ENCODE peak calls at places on chromosomes 2 and 18, in ten cellular contexts. One of them, this sample, is unnamed.

GRCh38 chr18:31683106-31683505 is 1.3 kb downstream of the B4GALT6 start:
- DNase-seq in pancreas: no peak
- DNase-seq in esophagus squamous epithelium: no peak
- DNase-seq in ovary: no peak
- DNase-seq in A549: no peak
- DNase-seq in AG04450: no peak
- DNase-seq in tibial artery: no peak
- DNase-seq in naive thymus-derived CD4-positive, alpha-beta T cell: no peak
- DNase-seq in Karpas-422: no peak
- DNase-seq in heart left ventricle: no peak
- DNase-seq in this sample: no peak

GRCh38 chr2:58762176-58762781 is 521.2 kb upstream of the FANCL start:
- DNase-seq in ovary: peak; percentile 36
- DNase-seq in AG04450: peak; percentile 4
- DNase-seq in pancreas: peak; percentile 58
- DNase-seq in A549: peak; percentile 69
- DNase-seq in naive thymus-derived CD4-positive, alpha-beta T cell: no peak
- DNase-seq in heart left ventricle: peak; percentile 9
- DNase-seq in esophagus squamous epithelium: no peak
- DNase-seq in tibial artery: no peak
- DNase-seq in Karpas-422: peak; percentile 79
- DNase-seq in this sample: peak; percentile 58

GRCh38 chr18:58416704-58417683 is 211.9 kb downstream of the ALPK2 start:
- DNase-seq in naive thymus-derived CD4-positive, alpha-beta T cell: no peak
- DNase-seq in pancreas: no peak
- DNase-seq in heart left ventricle: no peak
- DNase-seq in tibial artery: no peak
- DNase-seq in esophagus squamous epithelium: no peak
- DNase-seq in Karpas-422: no peak
- DNase-seq in ovary: no peak
- DNase-seq in A549: peak; percentile 26
- DNase-seq in AG04450: peak; percentile 20
- DNase-seq in this sample: no peak

GRCh38 chr2:54801422-54801821 is 78.0 kb downstream of the EML6 start:
- DNase-seq in A549: no peak
- DNase-seq in Karpas-422: no peak
- DNase-seq in ovary: no peak
- DNase-seq in esophagus squamous epithelium: no peak
- DNase-seq in tibial artery: no peak
- DNase-seq in AG04450: no peak
- DNase-seq in pancreas: no peak
- DNase-seq in naive thymus-derived CD4-positive, alpha-beta T cell: no peak
- DNase-seq in heart left ventricle: no peak
- DNase-seq in this sample: no peak

GRCh38 chr2:205171541-205171940 is 510.8 kb upstream of the NRP2 start:
- DNase-seq in A549: no peak
- DNase-seq in esophagus squamous epithelium: no peak
- DNase-seq in tibial artery: no peak
- DNase-seq in heart left ventricle: no peak
- DNase-seq in pancreas: no peak
- DNase-seq in naive thymus-derived CD4-positive, alpha-beta T cell: no peak
- DNase-seq in ovary: no peak
- DNase-seq in Karpas-422: no peak
- DNase-seq in AG04450: no peak
- DNase-seq in this sample: no peak

GRCh38 chr18:48952287-48953095 is 1.7 kb upstream of the SMAD7 start:
- DNase-seq in ovary: peak; percentile 86
- DNase-seq in A549: peak; percentile 74
- DNase-seq in esophagus squamous epithelium: no peak
- DNase-seq in pancreas: peak; percentile 87
- DNase-seq in heart left ventricle: peak; percentile 88
- DNase-seq in naive thymus-derived CD4-positive, alpha-beta T cell: peak; percentile 57
- DNase-seq in Karpas-422: peak; percentile 80
- DNase-seq in tibial artery: peak; percentile 85
- DNase-seq in AG04450: no peak
- DNase-seq in this sample: peak; percentile 83

GRCh38 chr2:156087875-156088274 is 244.6 kb downstream of the NR4A2 start:
- DNase-seq in ovary: no peak
- DNase-seq in Karpas-422: no peak
- DNase-seq in tibial artery: no peak
- DNase-seq in A549: peak; percentile 1
- DNase-seq in naive thymus-derived CD4-positive, alpha-beta T cell: no peak
- DNase-seq in AG04450: no peak
- DNase-seq in esophagus squamous epithelium: no peak
- DNase-seq in heart left ventricle: no peak
- DNase-seq in pancreas: no peak
- DNase-seq in this sample: no peak

GRCh38 chr2:117071556-117072102 is 742.9 kb upstream of the DDX18 start:
- DNase-seq in naive thymus-derived CD4-positive, alpha-beta T cell: no peak
- DNase-seq in A549: no peak
- DNase-seq in esophagus squamous epithelium: no peak
- DNase-seq in heart left ventricle: no peak
- DNase-seq in AG04450: no peak
- DNase-seq in ovary: no peak
- DNase-seq in tibial artery: no peak
- DNase-seq in Karpas-422: no peak
- DNase-seq in pancreas: no peak
- DNase-seq in this sample: no peak

GRCh38 chr2:237967463-237967871 is 653 bp downstream of the UBE2F start:
- DNase-seq in pancreas: peak; percentile 76
- DNase-seq in tibial artery: no peak
- DNase-seq in naive thymus-derived CD4-positive, alpha-beta T cell: no peak
- DNase-seq in A549: no peak
- DNase-seq in AG04450: no peak
- DNase-seq in heart left ventricle: peak; percentile 30
- DNase-seq in esophagus squamous epithelium: no peak
- DNase-seq in Karpas-422: no peak
- DNase-seq in ovary: peak; percentile 56
- DNase-seq in this sample: no peak

GRCh38 chr2:237964578-237965404 is 2.0 kb upstream of the UBE2F start:
- DNase-seq in A549: no peak
- DNase-seq in AG04450: no peak
- DNase-seq in pancreas: no peak
- DNase-seq in heart left ventricle: no peak
- DNase-seq in ovary: no peak
- DNase-seq in esophagus squamous epithelium: no peak
- DNase-seq in naive thymus-derived CD4-positive, alpha-beta T cell: no peak
- DNase-seq in Karpas-422: no peak
- DNase-seq in tibial artery: no peak
- DNase-seq in this sample: no peak

GRCh38 chr2:237966250-237966564 is 607 bp upstream of the UBE2F start:
- DNase-seq in A549: no peak
- DNase-seq in ovary: no peak
- DNase-seq in esophagus squamous epithelium: no peak
- DNase-seq in Karpas-422: no peak
- DNase-seq in AG04450: no peak
- DNase-seq in tibial artery: no peak
- DNase-seq in heart left ventricle: no peak
- DNase-seq in naive thymus-derived CD4-positive, alpha-beta T cell: no peak
- DNase-seq in pancreas: no peak
- DNase-seq in this sample: no peak

GRCh38 chr2:237966565-237967462 is at the start of gene UBE2F:
- DNase-seq in ovary: peak; percentile 98
- DNase-seq in Karpas-422: peak; percentile 99
- DNase-seq in tibial artery: peak; percentile 96
- DNase-seq in AG04450: peak; percentile 91
- DNase-seq in heart left ventricle: peak; percentile 97
- DNase-seq in A549: peak; percentile 96
- DNase-seq in naive thymus-derived CD4-positive, alpha-beta T cell: peak; percentile 97
- DNase-seq in esophagus squamous epithelium: peak; percentile 83
- DNase-seq in pancreas: peak; percentile 99
- DNase-seq in this sample: peak; percentile 94

DNA sequence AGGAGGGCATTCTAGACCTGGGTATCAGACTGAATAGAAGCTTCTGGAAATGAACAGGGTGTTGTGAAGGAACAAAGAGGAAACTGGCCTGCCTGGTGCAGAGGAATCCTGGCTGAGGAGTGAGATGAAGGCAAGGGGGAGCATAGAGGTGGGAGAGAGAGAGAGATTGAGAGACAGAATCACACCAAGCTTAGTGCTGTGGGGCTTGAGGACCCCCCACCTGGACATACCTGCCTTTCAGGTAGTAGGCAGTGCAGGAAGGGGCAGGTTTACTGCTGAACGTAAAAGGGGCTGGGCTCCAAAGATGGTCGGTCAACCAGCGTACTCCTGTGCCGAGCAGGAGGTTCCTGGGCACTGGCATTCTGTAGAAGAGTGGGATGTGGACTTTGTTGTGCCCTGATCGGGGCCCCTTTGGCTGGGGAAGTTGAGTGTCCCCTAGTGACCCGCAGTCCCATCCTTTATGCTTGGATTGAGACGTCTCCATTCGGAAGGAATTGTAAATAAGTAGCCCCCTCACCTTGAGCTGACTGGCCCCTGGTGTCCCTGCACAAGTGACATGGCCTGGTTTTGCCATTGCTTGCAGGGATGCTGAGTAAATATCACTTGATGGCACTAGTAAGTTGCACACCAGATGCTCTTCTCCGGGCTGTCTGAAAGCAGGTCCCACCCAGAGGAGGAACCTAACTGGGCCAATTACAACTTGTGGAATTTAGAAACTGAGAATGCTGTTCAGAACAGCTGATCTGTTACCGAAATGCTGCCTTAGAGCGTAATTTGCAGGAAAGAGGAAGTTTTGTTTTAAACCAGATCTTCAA is 1.4 kb downstream of the UBE2F start:
- DNase-seq in esophagus squamous epithelium: peak; percentile 17
- DNase-seq in ovary: no peak
- DNase-seq in Karpas-422: peak; percentile 84
- DNase-seq in tibial artery: peak; percentile 58
- DNase-seq in heart left ventricle: peak; percentile 41
- DNase-seq in naive thymus-derived CD4-positive, alpha-beta T cell: peak; percentile 64
- DNase-seq in AG04450: peak; percentile 20
- DNase-seq in pancreas: no peak
- DNase-seq in A549: peak; percentile 31
- DNase-seq in this sample: no peak
- H3K27ac ChIP-seq in esophagus squamous epithelium: peak overlapping the region; percentile 73
- H3K27ac ChIP-seq in ovary: no peak overlapping the region
- H3K27ac ChIP-seq in Karpas-422: no peak overlapping the region
- H3K27ac ChIP-seq in tibial artery: peak overlapping the region; percentile 68
- H3K27ac ChIP-seq in heart left ventricle: peak overlapping the region; percentile 78
- H3K27ac ChIP-seq in naive thymus-derived CD4-positive, alpha-beta T cell: peak overlapping the region; percentile 64
- H3K27ac ChIP-seq in AG04450: no peak overlapping the region
- H3K27ac ChIP-seq in pancreas: peak overlapping the region; percentile 76
- H3K27ac ChIP-seq in A549: peak overlapping the region; percentile 85
- H3K27ac ChIP-seq in this sample: peak overlapping the region; percentile 28

GRCh38 chr2:238077292-238077691 is 16.5 kb downstream of the SCLY start:
- DNase-seq in pancreas: no peak
- DNase-seq in A549: no peak
- DNase-seq in AG04450: no peak
- DNase-seq in Karpas-422: no peak
- DNase-seq in tibial artery: no peak
- DNase-seq in heart left ventricle: no peak
- DNase-seq in esophagus squamous epithelium: no peak
- DNase-seq in ovary: no peak
- DNase-seq in naive thymus-derived CD4-positive, alpha-beta T cell: no peak
- DNase-seq in this sample: no peak
- H3K27ac ChIP-seq in pancreas: no peak overlapping the region
- H3K27ac ChIP-seq in A549: no peak overlapping the region
- H3K27ac ChIP-seq in AG04450: no peak overlapping the region
- H3K27ac ChIP-seq in Karpas-422: no peak overlapping the region
- H3K27ac ChIP-seq in tibial artery: no peak overlapping the region
- H3K27ac ChIP-seq in heart left ventricle: no peak overlapping the region
- H3K27ac ChIP-seq in esophagus squamous epithelium: no peak overlapping the region
- H3K27ac ChIP-seq in ovary: no peak overlapping the region
- H3K27ac ChIP-seq in naive thymus-derived CD4-positive, alpha-beta T cell: no peak overlapping the region
- H3K27ac ChIP-seq in this sample: no peak overlapping the region

GRCh38 chr2:42663106-42663755 is 94.8 kb downstream of the MTA3 start:
- DNase-seq in pancreas: peak; percentile 65
- DNase-seq in heart left ventricle: peak; percentile 49
- DNase-seq in Karpas-422: peak; percentile 91
- DNase-seq in esophagus squamous epithelium: peak; percentile 11
- DNase-seq in tibial artery: peak; percentile 54
- DNase-seq in AG04450: peak; percentile 65
- DNase-seq in ovary: peak; percentile 67
- DNase-seq in naive thymus-derived CD4-positive, alpha-beta T cell: peak; percentile 80
- DNase-seq in A549: peak; percentile 81
- DNase-seq in this sample: peak; percentile 38
- H3K27ac ChIP-seq in pancreas: no peak overlapping the region
- H3K27ac ChIP-seq in heart left ventricle: no peak overlapping the region
- H3K27ac ChIP-seq in Karpas-422: peak overlapping the region; percentile 36
- H3K27ac ChIP-seq in esophagus squamous epithelium: no peak overlapping the region
- H3K27ac ChIP-seq in tibial artery: no peak overlapping the region
- H3K27ac ChIP-seq in AG04450: no peak overlapping the region
- H3K27ac ChIP-seq in ovary: no peak overlapping the region
- H3K27ac ChIP-seq in naive thymus-derived CD4-positive, alpha-beta T cell: peak overlapping the region; percentile 43
- H3K27ac ChIP-seq in A549: no peak overlapping the region
- H3K27ac ChIP-seq in this sample: no peak overlapping the region

GRCh38 chr18:11488175-11488574 is 121.2 kb upstream of the SLC35G4 start:
- DNase-seq in AG04450: no peak
- DNase-seq in Karpas-422: no peak
- DNase-seq in ovary: no peak
- DNase-seq in esophagus squamous epithelium: no peak
- DNase-seq in naive thymus-derived CD4-positive, alpha-beta T cell: no peak
- DNase-seq in heart left ventricle: no peak
- DNase-seq in A549: no peak
- DNase-seq in tibial artery: no peak
- DNase-seq in pancreas: no peak
- DNase-seq in this sample: no peak

GRCh38 chr18:11494093-11494492 is 115.3 kb upstream of the SLC35G4 start:
- DNase-seq in naive thymus-derived CD4-positive, alpha-beta T cell: no peak
- DNase-seq in tibial artery: no peak
- DNase-seq in Karpas-422: no peak
- DNase-seq in AG04450: no peak
- DNase-seq in ovary: no peak
- DNase-seq in pancreas: no peak
- DNase-seq in A549: no peak
- DNase-seq in esophagus squamous epithelium: no peak
- DNase-seq in heart left ventricle: no peak
- DNase-seq in this sample: no peak

GRCh38 chr18:11487390-11487789 is 122.0 kb upstream of the SLC35G4 start:
- DNase-seq in esophagus squamous epithelium: no peak
- DNase-seq in ovary: no peak
- DNase-seq in AG04450: no peak
- DNase-seq in pancreas: no peak
- DNase-seq in tibial artery: no peak
- DNase-seq in heart left ventricle: no peak
- DNase-seq in naive thymus-derived CD4-positive, alpha-beta T cell: no peak
- DNase-seq in Karpas-422: no peak
- DNase-seq in A549: no peak
- DNase-seq in this sample: no peak

DNA sequence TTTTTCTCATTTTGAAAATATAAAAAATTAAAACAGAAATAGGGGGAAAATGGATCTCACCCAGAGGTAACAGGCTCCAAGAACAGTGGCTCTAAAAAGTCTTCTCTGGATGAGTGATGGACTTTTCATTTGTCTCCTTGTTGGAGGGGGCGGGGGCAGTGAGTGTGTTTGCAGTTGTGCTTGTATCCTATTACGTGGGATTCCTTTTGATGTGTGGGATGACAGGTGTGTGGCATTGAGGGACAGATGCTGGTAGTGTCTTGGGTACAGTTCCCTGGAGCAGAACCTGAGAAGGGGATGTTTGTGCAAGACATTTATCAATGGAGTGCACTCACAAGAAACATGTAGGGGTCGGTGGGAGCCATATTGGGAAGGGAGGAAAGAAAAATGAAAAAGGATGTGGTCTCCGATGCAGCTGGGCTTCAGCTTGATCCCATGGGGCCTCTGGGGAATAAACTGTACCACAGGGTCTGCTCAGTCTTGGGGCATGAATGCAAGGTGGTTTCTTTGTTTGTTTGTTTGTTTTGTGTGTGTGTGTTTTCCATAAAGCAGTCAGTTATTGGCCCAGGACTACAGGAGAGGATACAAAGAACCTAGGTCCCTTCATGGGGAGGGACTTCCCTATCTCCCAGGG is 120.0 kb upstream of the SLC35G4 start:
- DNase-seq in A549: no peak
- DNase-seq in esophagus squamous epithelium: no peak
- DNase-seq in AG04450: no peak
- DNase-seq in heart left ventricle: no peak
- DNase-seq in Karpas-422: no peak
- DNase-seq in tibial artery: no peak
- DNase-seq in ovary: no peak
- DNase-seq in pancreas: no peak
- DNase-seq in naive thymus-derived CD4-positive, alpha-beta T cell: no peak
- DNase-seq in this sample: no peak
- H3K27ac ChIP-seq in A549: no peak overlapping the region
- H3K27ac ChIP-seq in esophagus squamous epithelium: no peak overlapping the region
- H3K27ac ChIP-seq in AG04450: no peak overlapping the region
- H3K27ac ChIP-seq in heart left ventricle: no peak overlapping the region
- H3K27ac ChIP-seq in Karpas-422: no peak overlapping the region
- H3K27ac ChIP-seq in tibial artery: no peak overlapping the region
- H3K27ac ChIP-seq in ovary: no peak overlapping the region
- H3K27ac ChIP-seq in pancreas: no peak overlapping the region
- H3K27ac ChIP-seq in naive thymus-derived CD4-positive, alpha-beta T cell: no peak overlapping the region
- H3K27ac ChIP-seq in this sample: no peak overlapping the region